ENCODE peak calls at places on chromosomes 2 and 18, in nine cellular contexts. O is spleen, M is RWPE1, Y is right atrium auricular region, Z is fibroblast of lung, L is ovary, E is left lung, F is astrocyte, R is OCI-LY7. B is an unnamed sample.

GRCh38 chr18:79317718-79318117 is 78.0 kb upstream of the NFATC1 start:
- DNase-seq in O (no peak), M (no peak), Y (no peak), Z (no peak), L (no peak), E (no peak), F (no peak), R (no peak), B (no peak)

GRCh38 chr2:172200495-172201085 is 97.9 kb upstream of the DLX2 start:
- DNase-seq in O (no peak), M (no peak), Y (no peak), Z (peak; percentile 75), L (no peak), E (no peak), F (no peak), R (no peak), B (no peak)

GRCh38 chr18:8341481-8342230 is 267.6 kb upstream of the RAB12 start:
- DNase-seq in O (no peak), M (no peak), Y (no peak), Z (peak; percentile 70), L (no peak), E (no peak), F (peak; percentile 75), R (no peak), B (no peak)

GRCh38 chr2:29251406-29251805 is 136.2 kb downstream of the CLIP4 start:
- DNase-seq in O (peak; percentile 32), M (no peak), Y (no peak), Z (no peak), L (no peak), E (no peak), F (no peak), R (no peak), B (no peak)

GRCh38 chr2:129767346-129767745 is 212.1 kb upstream of the RAB6C start:
- DNase-seq in O (no peak), M (no peak), Y (peak; percentile 46), Z (no peak), L (no peak), E (no peak), F (no peak), R (no peak), B (no peak)

GRCh38 chr2:40202798-40203400 is 249.0 kb downstream of the SLC8A1 start:
- DNase-seq in O (no peak), M (no peak), Y (no peak), Z (peak; percentile 33), L (no peak), E (no peak), F (peak; percentile 47), R (no peak), B (no peak)

GRCh38 chr2:9234680-9235387 is 28.2 kb downstream of the ASAP2 start:
- DNase-seq in O (no peak), M (peak; percentile 91), Y (no peak), Z (peak; percentile 71), L (no peak), E (peak; percentile 39), F (peak; percentile 98), R (no peak), B (no peak)

GRCh38 chr2:237181844-237182243 is 96.2 kb downstream of the COPS8 start:
- DNase-seq in O (no peak), M (no peak), Y (no peak), Z (peak; percentile 96), L (no peak), E (no peak), F (peak; percentile 96), R (no peak), B (no peak)

GRCh38 chr2:97774425-97774824 is 61.0 kb downstream of the ZAP70 start:
- DNase-seq in O (no peak), M (peak; percentile 26), Y (no peak), Z (no peak), L (no peak), E (no peak), F (no peak), R (peak; percentile 39), B (no peak)

GRCh38 chr2:97769308-97769707 is 55.9 kb downstream of the ZAP70 start:
- DNase-seq in O (no peak), M (no peak), Y (no peak), Z (no peak), L (no peak), E (no peak), F (no peak), R (no peak), B (no peak)

GRCh38 chr2:97770450-97770849 is 57.1 kb downstream of the ZAP70 start:
- DNase-seq in O (no peak), M (no peak), Y (no peak), Z (no peak), L (no peak), E (no peak), F (no peak), R (no peak), B (no peak)

GRCh38 chr2:97779141-97779540 is 65.8 kb downstream of the ZAP70 start:
- DNase-seq in O (no peak), M (no peak), Y (no peak), Z (no peak), L (no peak), E (no peak), F (no peak), R (no peak), B (no peak)

DNA sequence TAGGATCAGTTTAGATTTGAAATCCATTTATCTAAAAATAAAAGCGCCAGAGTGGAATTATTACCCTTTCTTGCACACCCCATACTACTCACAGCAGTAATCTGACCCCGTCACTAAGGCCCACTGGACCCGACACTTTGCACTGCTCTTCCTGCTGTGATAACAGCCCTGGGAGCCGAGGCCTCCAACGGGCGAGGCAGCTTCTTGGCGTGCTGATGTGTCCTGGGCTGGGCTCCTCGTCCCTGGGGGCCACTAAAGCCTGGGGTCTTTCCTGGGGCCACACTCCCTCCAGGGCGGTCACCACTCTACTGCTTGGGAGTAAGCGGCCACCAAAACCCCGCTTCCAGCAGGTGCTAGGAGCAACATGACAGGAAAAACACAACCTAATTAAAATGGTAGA is 61.7 kb downstream of the ZAP70 start:
- DNase-seq in O (no peak), M (no peak), Y (no peak), Z (no peak), L (no peak), E (no peak), F (no peak), R (no peak), B (no peak)
- H3K27ac ChIP-seq in O (no peak overlapping the region), M (no peak overlapping the region), Y (no peak overlapping the region), Z (no peak overlapping the region), L (no peak overlapping the region), E (no peak overlapping the region), F (no peak overlapping the region), R (no peak overlapping the region), B (no peak overlapping the region)

GRCh38 chr2:56185582-56186046 is 1.8 kb downstream of the CCDC85A start:
- DNase-seq in O (peak; percentile 78), M (no peak), Y (peak; percentile 65), Z (no peak), L (no peak), E (peak; percentile 69), F (peak; percentile 42), R (no peak), B (no peak)
- TF ChIP-seq CTCF in O (peak; percentile 40), M (no peak), Y (no peak), Z (no peak), L (no peak), E (peak; percentile 52), F (peak; percentile 6), R (no peak), B (no peak)

GRCh38 chr2:145685323-145686050 is 1165.6 kb upstream of the ZEB2 start:
- DNase-seq in O (no peak), M (peak; percentile 36), Y (no peak), Z (peak; percentile 11), L (no peak), E (no peak), F (peak; percentile 78), R (no peak), B (no peak)

GRCh38 chr2:145687445-145688104 is 1167.7 kb upstream of the ZEB2 start:
- DNase-seq in O (no peak), M (no peak), Y (no peak), Z (peak; percentile 36), L (no peak), E (no peak), F (peak; percentile 66), R (peak; percentile 4), B (no peak)

GRCh38 chr2:145690183-145690582 is 1170.3 kb upstream of the ZEB2 start:
- DNase-seq in O (no peak), M (no peak), Y (no peak), Z (peak; percentile 22), L (no peak), E (no peak), F (peak; percentile 80), R (no peak), B (no peak)

GRCh38 chr2:145689277-145689676 is 1169.4 kb upstream of the ZEB2 start:
- DNase-seq in O (no peak), M (no peak), Y (no peak), Z (no peak), L (no peak), E (no peak), F (no peak), R (no peak), B (no peak)

DNA sequence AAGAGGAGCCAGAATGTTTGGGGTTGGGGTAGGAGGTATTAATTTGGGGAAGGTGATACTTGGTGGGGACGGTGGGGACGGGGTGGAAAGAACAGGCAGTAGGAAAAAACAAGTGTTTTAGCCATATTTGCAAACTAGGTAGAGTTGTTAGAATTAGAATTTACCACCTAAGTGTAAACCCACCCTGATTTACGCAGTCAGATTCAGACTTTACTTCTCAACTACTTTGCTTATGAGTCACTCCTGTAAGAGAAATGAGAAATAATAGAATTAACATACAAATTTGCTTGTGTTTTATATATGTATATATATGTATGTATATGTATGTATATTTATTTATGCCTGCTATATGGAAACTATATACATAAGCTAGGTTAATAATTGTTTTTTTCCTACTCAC is 1168.2 kb upstream of the ZEB2 start:
- DNase-seq in O (no peak), M (no peak), Y (no peak), Z (no peak), L (no peak), E (no peak), F (no peak), R (no peak), B (no peak)
- H3K27ac ChIP-seq in O (no peak overlapping the region), M (no peak overlapping the region), Y (no peak overlapping the region), Z (no peak overlapping the region), L (no peak overlapping the region), E (peak overlapping the region; percentile 35), F (no peak overlapping the region), R (no peak overlapping the region), B (no peak overlapping the region)

GRCh38 chr18:45528712-45529336 is 86.5 kb upstream of the SLC14A2 start:
- DNase-seq in O (no peak), M (no peak), Y (no peak), Z (peak; percentile 17), L (no peak), E (no peak), F (no peak), R (no peak), B (no peak)

GRCh38 chr18:45521777-45522176 is 93.5 kb upstream of the SLC14A2 start:
- DNase-seq in O (no peak), M (no peak), Y (peak; percentile 67), Z (peak; percentile 50), L (no peak), E (no peak), F (peak; percentile 72), R (no peak), B (no peak)

GRCh38 chr18:45522371-45522770 is 92.9 kb upstream of the SLC14A2 start:
- DNase-seq in O (no peak), M (no peak), Y (no peak), Z (peak; percentile 68), L (no peak), E (no peak), F (peak; percentile 90), R (no peak), B (no peak)

GRCh38 chr18:45527891-45528290 is 87.4 kb upstream of the SLC14A2 start:
- DNase-seq in O (no peak), M (no peak), Y (no peak), Z (no peak), L (no peak), E (no peak), F (no peak), R (no peak), B (no peak)

DNA sequence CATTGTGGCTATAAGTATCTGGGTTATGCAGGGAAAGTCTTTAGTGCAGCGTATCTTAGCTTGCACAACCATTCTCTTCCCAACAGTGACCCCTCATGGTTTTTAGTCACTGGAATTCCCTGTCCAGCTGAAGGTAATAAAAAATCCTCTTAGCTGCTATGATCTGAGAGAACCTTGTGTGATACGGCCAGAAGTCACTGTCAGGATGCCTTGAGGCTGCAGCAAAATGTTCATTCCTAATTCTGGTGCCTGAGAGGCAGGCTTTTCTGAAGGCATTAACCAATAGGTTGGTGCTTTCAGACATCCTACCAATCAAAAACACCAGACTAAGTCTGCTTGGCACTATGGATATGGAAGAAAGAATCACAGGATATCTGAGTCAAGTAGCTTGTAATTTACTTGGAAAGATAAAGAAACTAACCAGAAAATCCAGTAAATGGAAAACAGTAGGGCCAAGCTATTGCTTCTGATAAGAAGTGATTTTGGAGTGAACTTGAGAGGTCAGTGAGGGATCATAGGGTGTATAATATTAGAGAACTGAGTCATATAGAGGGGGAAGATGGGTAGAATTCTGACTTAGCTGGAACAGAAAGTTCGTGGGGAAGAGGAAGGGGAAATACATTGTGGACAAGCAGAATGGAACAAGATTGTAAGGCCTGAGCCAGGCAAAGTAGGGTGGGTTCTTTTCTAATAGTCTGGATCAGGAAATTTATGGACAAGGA is 89.0 kb upstream of the SLC14A2 start:
- DNase-seq in O (no peak), M (no peak), Y (no peak), Z (peak; percentile 52), L (no peak), E (no peak), F (peak; percentile 71), R (no peak), B (no peak)
- TF ChIP-seq CTCF in O (no peak), M (no peak), Y (no peak), Z (peak; percentile 23), L (no peak), E (no peak), F (no peak), R (no peak), B (no peak)

B was measured in gastrocnemius medialis.